ENCODE peak calls at places on chromosomes 7 and 10, in five cellular contexts. One of them, this sample, is unnamed.

GRCh38 chr10:28571265-28571664 is 38.3 kb downstream of the WAC start:
- DNase-seq in H1: no peak
- DNase-seq in foreskin fibroblast: no peak
- DNase-seq in caudate nucleus: no peak
- DNase-seq in kidney tubule cell: no peak
- DNase-seq in this sample: no peak

GRCh38 chr7:46559194-46559576 is 638.1 kb upstream of the IGFBP3 start:
- DNase-seq in caudate nucleus: no peak
- DNase-seq in H1: no peak
- DNase-seq in kidney tubule cell: peak; percentile 59
- DNase-seq in foreskin fibroblast: peak; percentile 86
- DNase-seq in this sample: peak; percentile 56

GRCh38 chr10:106897631-106898161 is 266.8 kb downstream of the SORCS1 start:
- DNase-seq in caudate nucleus: no peak
- DNase-seq in kidney tubule cell: no peak
- DNase-seq in H1: no peak
- DNase-seq in foreskin fibroblast: no peak
- DNase-seq in this sample: no peak

GRCh38 chr10:89550509-89550908 is 15.1 kb upstream of the SLC16A12 start:
- DNase-seq in H1: no peak
- DNase-seq in kidney tubule cell: no peak
- DNase-seq in foreskin fibroblast: no peak
- DNase-seq in caudate nucleus: no peak
- DNase-seq in this sample: no peak

GRCh38 chr10:43899224-43899959 is 250.7 kb upstream of the ZNF32 start:
- DNase-seq in kidney tubule cell: peak; percentile 61
- DNase-seq in H1: no peak
- DNase-seq in caudate nucleus: no peak
- DNase-seq in foreskin fibroblast: peak; percentile 25
- DNase-seq in this sample: no peak

GRCh38 chr10:60257767-60258428 is 131.8 kb downstream of the ANK3 start:
- DNase-seq in kidney tubule cell: no peak
- DNase-seq in caudate nucleus: no peak
- DNase-seq in H1: no peak
- DNase-seq in foreskin fibroblast: no peak
- DNase-seq in this sample: no peak

GRCh38 chr10:90621577-90621976 is 236.3 kb downstream of the HTR7 start:
- DNase-seq in kidney tubule cell: no peak
- DNase-seq in H1: no peak
- DNase-seq in caudate nucleus: no peak
- DNase-seq in foreskin fibroblast: no peak
- DNase-seq in this sample: no peak

GRCh38 chr7:25132430-25132829 is 7.4 kb upstream of the CYCS start:
- DNase-seq in H1: no peak
- DNase-seq in caudate nucleus: no peak
- DNase-seq in kidney tubule cell: no peak
- DNase-seq in foreskin fibroblast: no peak
- DNase-seq in this sample: no peak

GRCh38 chr7:122416316-122416925 is 111.9 kb upstream of the FEZF1 start:
- DNase-seq in caudate nucleus: no peak
- DNase-seq in H1: no peak
- DNase-seq in kidney tubule cell: no peak
- DNase-seq in foreskin fibroblast: no peak
- DNase-seq in this sample: no peak

GRCh38 chr7:69932034-69932628 is 333.9 kb downstream of the AUTS2 start:
- DNase-seq in foreskin fibroblast: no peak
- DNase-seq in H1: no peak
- DNase-seq in kidney tubule cell: peak; percentile 30
- DNase-seq in caudate nucleus: peak; percentile 35
- DNase-seq in this sample: no peak

GRCh38 chr7:151400626-151401315 is 9.1 kb downstream of the WDR86 start:
- DNase-seq in kidney tubule cell: peak; percentile 63
- DNase-seq in caudate nucleus: no peak
- DNase-seq in H1: no peak
- DNase-seq in foreskin fibroblast: no peak
- DNase-seq in this sample: no peak

GRCh38 chr7:141203177-141203576 is 129.3 kb downstream of the TMEM178B start:
- DNase-seq in H1: no peak
- DNase-seq in foreskin fibroblast: no peak
- DNase-seq in caudate nucleus: no peak
- DNase-seq in kidney tubule cell: no peak
- DNase-seq in this sample: no peak

GRCh38 chr10:115947104-115947503 is 325.9 kb downstream of the GFRA1 start:
- DNase-seq in caudate nucleus: no peak
- DNase-seq in kidney tubule cell: peak; percentile 91
- DNase-seq in H1: no peak
- DNase-seq in foreskin fibroblast: no peak
- DNase-seq in this sample: no peak

GRCh38 chr10:69056536-69057260 is 31.2 kb upstream of the SRGN start:
- DNase-seq in caudate nucleus: no peak
- DNase-seq in kidney tubule cell: peak; percentile 34
- DNase-seq in foreskin fibroblast: no peak
- DNase-seq in H1: no peak
- DNase-seq in this sample: no peak

GRCh38 chr10:9613338-9613737 is 1404.3 kb upstream of the CELF2 start:
- DNase-seq in caudate nucleus: no peak
- DNase-seq in foreskin fibroblast: no peak
- DNase-seq in H1: no peak
- DNase-seq in kidney tubule cell: no peak
- DNase-seq in this sample: no peak

GRCh38 chr7:100432621-100433275 is 3.1 kb downstream of the MEPCE start:
- DNase-seq in H1: no peak
- DNase-seq in kidney tubule cell: no peak
- DNase-seq in foreskin fibroblast: no peak
- DNase-seq in caudate nucleus: no peak
- DNase-seq in this sample: no peak

GRCh38 chr10:130543787-130544186 is 407.6 kb downstream of the GLRX3 start:
- DNase-seq in kidney tubule cell: no peak
- DNase-seq in foreskin fibroblast: no peak
- DNase-seq in H1: no peak
- DNase-seq in caudate nucleus: no peak
- DNase-seq in this sample: no peak

GRCh38 chr7:66076459-66077329 is 1.1 kb downstream of the ASL start:
- DNase-seq in caudate nucleus: no peak
- DNase-seq in foreskin fibroblast: no peak
- DNase-seq in H1: no peak
- DNase-seq in kidney tubule cell: no peak
- DNase-seq in this sample: no peak

GRCh38 chr7:83852136-83852535 is 203.2 kb upstream of the SEMA3E start:
- DNase-seq in foreskin fibroblast: no peak
- DNase-seq in H1: no peak
- DNase-seq in kidney tubule cell: peak; percentile 68
- DNase-seq in caudate nucleus: no peak
- DNase-seq in this sample: no peak

GRCh38 chr7:64174941-64175340 is 32.1 kb upstream of the ZNF735 start:
- DNase-seq in caudate nucleus: no peak
- DNase-seq in kidney tubule cell: no peak
- DNase-seq in foreskin fibroblast: no peak
- DNase-seq in H1: no peak
- DNase-seq in this sample: no peak

This sample was measured in BJ.